ENCODE peak calls at places on chromosomes 11 and 22, in four cellular contexts. One of them, this sample, is unnamed.

GRCh38 chr11:114280696-114281095 is 15.5 kb upstream of the NNMT start:
- DNase-seq in spleen: peak
- DNase-seq in HepG2: peak
- DNase-seq in Panc1: no peak
- DNase-seq in this sample: peak

GRCh38 chr22:35830305-35830704 is 112.6 kb downstream of the APOL5 start:
- DNase-seq in spleen: no peak
- DNase-seq in HepG2: no peak
- DNase-seq in Panc1: no peak
- DNase-seq in this sample: no peak

GRCh38 chr11:104390696-104391095 is 226.7 kb upstream of the PDGFD start:
- DNase-seq in spleen: no peak
- DNase-seq in HepG2: no peak
- DNase-seq in Panc1: no peak
- DNase-seq in this sample: no peak

GRCh38 chr22:46667245-46667623 is 47.0 kb downstream of the GRAMD4 start:
- DNase-seq in spleen: no peak
- DNase-seq in HepG2: no peak
- DNase-seq in Panc1: no peak
- DNase-seq in this sample: no peak

GRCh38 chr22:19476023-19476422 is 3.0 kb downstream of the UFD1 start:
- DNase-seq in spleen: no peak
- DNase-seq in HepG2: no peak
- DNase-seq in Panc1: no peak
- DNase-seq in this sample: no peak

GRCh38 chr11:6674856-6675255 is 8.3 kb downstream of the MRPL17 start:
- DNase-seq in spleen: no peak
- DNase-seq in HepG2: no peak
- DNase-seq in Panc1: no peak
- DNase-seq in this sample: no peak

GRCh38 chr22:46749682-46750529 is 11.9 kb upstream of the CERK start:
- DNase-seq in spleen: no peak
- DNase-seq in HepG2: no peak
- DNase-seq in Panc1: no peak
- DNase-seq in this sample: peak

GRCh38 chr11:124758355-124759267 is 3.5 kb downstream of the ESAM start:
- DNase-seq in spleen: peak
- DNase-seq in HepG2: peak
- DNase-seq in Panc1: no peak
- DNase-seq in this sample: peak

GRCh38 chr11:78773077-78773476 is 198.4 kb upstream of the NARS2 start:
- DNase-seq in spleen: no peak
- DNase-seq in HepG2: no peak
- DNase-seq in Panc1: no peak
- DNase-seq in this sample: no peak

GRCh38 chr11:27839226-27839913 is 139.1 kb upstream of the BDNF start:
- DNase-seq in spleen: no peak
- DNase-seq in HepG2: peak
- DNase-seq in Panc1: no peak
- DNase-seq in this sample: no peak

GRCh38 chr11:12269104-12269441 is 108.3 kb upstream of the PARVA start:
- DNase-seq in spleen: no peak
- DNase-seq in HepG2: no peak
- DNase-seq in Panc1: no peak
- DNase-seq in this sample: peak

GRCh38 chr11:78659326-78660319 is 85.0 kb upstream of the NARS2 start:
- DNase-seq in spleen: no peak
- DNase-seq in HepG2: no peak
- DNase-seq in Panc1: no peak
- DNase-seq in this sample: no peak

GRCh38 chr11:119365071-119365591 is 16.4 kb downstream of the USP2 start:
- DNase-seq in spleen: peak
- DNase-seq in HepG2: no peak
- DNase-seq in Panc1: no peak
- DNase-seq in this sample: no peak
- TF ChIP-seq POLR2AphosphoS5 in spleen: no peak
- TF ChIP-seq POLR2AphosphoS5 in HepG2: no peak
- TF ChIP-seq POLR2AphosphoS5 in Panc1: no peak
- TF ChIP-seq POLR2AphosphoS5 in this sample: no peak

GRCh38 chr22:37199839-37200161 is 11.8 kb upstream of the C1QTNF6 start:
- DNase-seq in spleen: no peak
- DNase-seq in HepG2: peak
- DNase-seq in Panc1: no peak
- DNase-seq in this sample: no peak

GRCh38 chr22:37196539-37197450 is 8.7 kb upstream of the C1QTNF6 start:
- DNase-seq in spleen: peak
- DNase-seq in HepG2: peak
- DNase-seq in Panc1: no peak
- DNase-seq in this sample: peak

GRCh38 chr22:37199103-37199838 is 11.2 kb upstream of the C1QTNF6 start:
- DNase-seq in spleen: peak
- DNase-seq in HepG2: peak
- DNase-seq in Panc1: peak
- DNase-seq in this sample: peak

GRCh38 chr22:37197451-37198289 is 9.6 kb upstream of the C1QTNF6 start:
- DNase-seq in spleen: peak
- DNase-seq in HepG2: peak
- DNase-seq in Panc1: no peak
- DNase-seq in this sample: peak

GRCh38 chr22:37198290-37199102 is 10.4 kb upstream of the C1QTNF6 start:
- DNase-seq in spleen: peak
- DNase-seq in HepG2: peak
- DNase-seq in Panc1: no peak
- DNase-seq in this sample: peak
- TF ChIP-seq POLR2AphosphoS5 in spleen: no peak
- TF ChIP-seq POLR2AphosphoS5 in HepG2: no peak
- TF ChIP-seq POLR2AphosphoS5 in Panc1: no peak
- TF ChIP-seq POLR2AphosphoS5 in this sample: no peak

GRCh38 chr11:1351278-1351937 is 38.3 kb upstream of the BRSK2 start:
- DNase-seq in spleen: peak
- DNase-seq in HepG2: peak
- DNase-seq in Panc1: peak
- DNase-seq in this sample: peak
- TF ChIP-seq POLR2AphosphoS5 in spleen: no peak
- TF ChIP-seq POLR2AphosphoS5 in HepG2: peak
- TF ChIP-seq POLR2AphosphoS5 in Panc1: peak
- TF ChIP-seq POLR2AphosphoS5 in this sample: no peak

DNA sequence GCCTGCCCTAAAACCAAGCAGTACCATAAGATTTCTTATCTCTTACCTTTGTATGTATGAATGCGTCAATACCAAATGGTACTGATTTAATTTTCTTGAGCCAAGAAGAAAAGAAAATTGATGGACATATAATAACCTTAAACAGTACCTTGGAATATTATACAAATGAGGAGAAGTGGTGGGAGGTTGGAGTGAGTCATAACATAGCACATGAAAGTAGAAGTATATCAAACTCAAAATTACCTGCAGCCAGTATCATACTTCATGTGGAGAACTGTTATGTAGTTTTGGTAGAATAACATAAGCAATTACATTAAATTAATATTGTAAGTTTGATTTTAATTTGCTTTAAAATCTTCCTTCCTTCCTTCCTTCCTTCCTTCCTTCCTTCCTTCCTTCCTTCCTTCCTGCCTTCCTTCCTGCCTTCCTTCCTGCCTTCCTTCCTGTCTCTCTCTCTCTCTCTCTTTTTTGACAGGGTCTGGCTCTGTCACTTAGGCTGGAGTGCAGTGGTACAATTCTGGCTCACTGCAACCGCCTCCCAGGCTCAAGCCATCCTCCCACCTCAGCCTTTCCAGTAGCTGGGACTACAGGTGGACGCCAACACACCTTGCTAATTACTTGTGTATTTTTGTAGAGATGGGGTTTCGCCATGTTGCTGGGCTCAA is 460.9 kb upstream of the CCDC90B start:
- DNase-seq in spleen: no peak
- DNase-seq in HepG2: no peak
- DNase-seq in Panc1: no peak
- DNase-seq in this sample: no peak
- TF ChIP-seq POLR2AphosphoS5 in spleen: no peak
- TF ChIP-seq POLR2AphosphoS5 in HepG2: no peak
- TF ChIP-seq POLR2AphosphoS5 in Panc1: no peak
- TF ChIP-seq POLR2AphosphoS5 in this sample: no peak

GRCh38 chr22:50522806-50523438 is 2.5 kb downstream of the SCO2 start:
- DNase-seq in spleen: no peak
- DNase-seq in HepG2: no peak
- DNase-seq in Panc1: no peak
- DNase-seq in this sample: no peak

GRCh38 chr22:50523458-50523805 is 2.0 kb downstream of the SCO2 start:
- DNase-seq in spleen: no peak
- DNase-seq in HepG2: no peak
- DNase-seq in Panc1: no peak
- DNase-seq in this sample: no peak

GRCh38 chr22:50524664-50525103 is 714 bp downstream of the SCO2 start:
- DNase-seq in spleen: no peak
- DNase-seq in HepG2: no peak
- DNase-seq in Panc1: no peak
- DNase-seq in this sample: no peak

GRCh38 chr22:50525104-50525958 is at the start of gene SCO2:
- DNase-seq in spleen: peak
- DNase-seq in HepG2: peak
- DNase-seq in Panc1: no peak
- DNase-seq in this sample: peak

GRCh38 chr22:50523806-50524663 is 1.4 kb downstream of the SCO2 start:
- DNase-seq in spleen: no peak
- DNase-seq in HepG2: no peak
- DNase-seq in Panc1: no peak
- DNase-seq in this sample: peak
- TF ChIP-seq POLR2AphosphoS5 in spleen: no peak
- TF ChIP-seq POLR2AphosphoS5 in HepG2: no peak
- TF ChIP-seq POLR2AphosphoS5 in Panc1: no peak
- TF ChIP-seq POLR2AphosphoS5 in this sample: no peak

DNA sequence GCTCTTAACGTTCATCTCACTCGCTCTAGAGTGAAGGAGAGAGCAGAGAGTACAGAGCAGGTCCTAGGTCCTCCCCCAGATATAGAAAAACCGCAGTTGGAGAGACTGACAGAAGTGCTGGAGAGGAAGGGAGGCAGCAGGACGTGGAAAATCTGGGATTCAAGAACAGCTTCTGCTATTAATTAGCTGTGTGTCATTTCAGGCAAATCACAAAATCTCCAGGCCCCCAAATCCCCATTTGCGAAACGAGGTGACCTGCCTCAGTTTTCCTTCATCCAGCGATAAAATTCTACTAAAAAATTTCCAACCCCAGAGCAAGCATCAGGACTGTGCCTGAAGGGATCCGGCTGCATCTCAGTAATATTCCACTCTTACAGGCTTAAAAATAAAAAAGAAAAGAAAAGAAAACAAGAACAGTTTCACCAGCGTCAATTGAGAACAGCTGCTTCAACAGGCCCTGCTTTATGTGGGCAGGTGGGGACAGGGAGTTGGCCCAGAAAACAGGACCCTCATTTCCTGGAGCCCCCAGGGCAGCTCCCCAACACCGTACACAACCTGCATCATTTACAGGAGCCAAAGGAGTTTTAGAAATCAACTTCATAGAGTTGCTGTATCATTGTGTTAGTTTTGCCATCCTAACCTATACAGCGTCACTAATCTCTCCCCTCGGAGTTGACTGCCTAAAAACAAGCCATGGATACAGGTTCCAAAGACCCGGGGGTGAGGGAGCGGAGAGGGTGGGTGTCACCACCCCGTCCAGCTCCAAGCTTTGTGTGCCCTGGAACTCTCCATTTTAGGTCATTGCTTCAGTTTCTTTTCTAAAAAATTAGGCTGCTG is 2.3 kb upstream of the MALAT1 start:
- DNase-seq in spleen: no peak
- DNase-seq in HepG2: no peak
- DNase-seq in Panc1: no peak
- DNase-seq in this sample: peak
- TF ChIP-seq POLR2AphosphoS5 in spleen: no peak
- TF ChIP-seq POLR2AphosphoS5 in HepG2: no peak
- TF ChIP-seq POLR2AphosphoS5 in Panc1: no peak
- TF ChIP-seq POLR2AphosphoS5 in this sample: peak

This sample was measured in sigmoid colon.